ENCODE peak calls at places on chromosomes 12 and 14, in five cellular contexts. G, V, O, S and U are unnamed samples. For H3K4me1, the result is how much of the 10 kb centered on the place peaks cover.

GRCh38 chr12:101855364-101855884 is 22.0 kb upstream of the DRAM1 start:
- DNase-seq in V (no peak), O (no peak), G (peak), S (no peak), U (no peak)

GRCh38 chr14:78902010-78902623 is 731.9 kb downstream of the NRXN3 start:
- DNase-seq in S (no peak), V (no peak), G (peak), O (no peak), U (no peak)

GRCh38 chr12:65602579-65603295 is 221.5 kb upstream of the HMGA2 start:
- DNase-seq in O (peak), V (no peak), S (peak), G (peak), U (peak)

GRCh38 chr14:35331605-35332516 is 39.7 kb downstream of the PSMA6 start:
- DNase-seq in G (no peak), O (no peak), V (no peak), S (no peak), U (no peak)

GRCh38 chr14:22319526-22320352 is 269.3 kb downstream of the DAD1 start:
- DNase-seq in G (peak), V (no peak), S (no peak), O (no peak), U (peak)

GRCh38 chr12:87428701-87429277 is 600.4 kb downstream of the C12orf50 start:
- DNase-seq in O (no peak), S (no peak), G (peak), V (no peak), U (no peak)

GRCh38 chr12:67472551-67472950 is 176.0 kb upstream of the DYRK2 start:
- DNase-seq in O (no peak), G (no peak), V (no peak), S (no peak), U (no peak)

GRCh38 chr12:54020587-54020969 is 7.7 kb upstream of the HOXC6 start:
- DNase-seq in G (no peak), S (no peak), V (no peak), O (no peak), U (no peak)

GRCh38 chr12:45561488-45561887 is 168.0 kb upstream of the ARID2 start:
- DNase-seq in V (no peak), O (no peak), G (no peak), S (no peak), U (no peak)

GRCh38 chr14:62018606-62019005 is 256.4 kb downstream of the SNAPC1 start:
- DNase-seq in O (no peak), G (no peak), V (no peak), S (no peak), U (no peak)

GRCh38 chr12:968561-968960 is 19.1 kb upstream of the RAD52 start:
- DNase-seq in G (no peak), O (no peak), V (no peak), S (no peak), U (no peak)

GRCh38 chr12:76489737-76490136 is 69.8 kb downstream of the OSBPL8 start:
- DNase-seq in G (no peak), V (no peak), S (no peak), O (no peak), U (no peak)

GRCh38 chr14:35576260-35576659 is 42.3 kb downstream of the INSM2 start:
- DNase-seq in S (no peak), V (no peak), G (peak), O (no peak), U (no peak)

GRCh38 chr14:34721129-34721528 is 6.7 kb upstream of the CFL2 start:
- DNase-seq in V (no peak), G (no peak), S (no peak), O (no peak), U (no peak)

GRCh38 chr12:12731785-12732184 is 14.6 kb downstream of the CDKN1B start:
- DNase-seq in O (no peak), V (no peak), G (no peak), S (no peak), U (no peak)

GRCh38 chr12:26700430-26700829 is 132.6 kb downstream of the ITPR2 start:
- DNase-seq in G (no peak), V (no peak), S (no peak), O (no peak), U (no peak)

DNA sequence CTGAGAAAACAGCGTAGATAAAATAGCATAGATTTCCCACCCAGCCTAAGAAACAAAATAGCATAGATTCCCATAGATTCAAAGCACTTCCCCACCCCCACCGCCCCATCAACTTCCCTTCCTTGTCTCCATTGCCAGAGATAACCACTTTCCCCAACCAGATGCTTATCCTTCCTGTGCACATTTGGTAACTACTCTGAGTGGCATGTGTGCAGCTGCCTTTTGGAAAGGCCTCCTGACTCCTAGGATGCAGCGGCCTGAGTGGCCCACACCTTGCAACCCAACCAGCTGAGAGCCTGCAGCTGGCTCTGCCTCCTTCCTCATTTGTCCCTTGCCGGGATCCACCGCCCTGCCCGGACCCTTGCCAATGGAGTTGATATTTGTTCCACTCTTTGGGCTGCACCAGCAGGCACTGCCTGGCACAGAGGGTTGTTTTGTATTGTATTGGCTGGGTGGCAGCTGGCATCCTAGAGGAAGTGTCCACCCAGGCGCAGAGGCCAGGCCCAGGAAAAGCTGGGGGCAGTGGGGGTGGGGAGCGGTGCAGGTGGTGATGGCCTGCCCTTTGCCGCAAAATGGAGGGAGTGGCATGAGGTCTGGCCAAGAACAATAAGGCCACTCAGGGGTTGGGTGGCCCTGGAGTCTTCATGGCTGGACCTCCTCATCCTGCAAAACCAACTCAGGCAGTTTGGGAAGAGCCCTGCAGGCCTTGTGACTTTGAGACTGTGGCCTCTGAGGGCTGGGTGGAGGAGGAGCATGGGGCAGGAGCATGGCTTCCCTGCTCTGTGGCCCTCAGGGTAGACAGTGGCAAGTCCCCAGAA is 4.9 kb downstream of the SLC48A1 start:
- DNase-seq in G (no peak), O (no peak), S (peak), V (no peak), U (no peak)
- H3K27ac ChIP-seq in G (no peak), O (no peak), S (no peak), V (no peak), U (no peak)

DNA sequence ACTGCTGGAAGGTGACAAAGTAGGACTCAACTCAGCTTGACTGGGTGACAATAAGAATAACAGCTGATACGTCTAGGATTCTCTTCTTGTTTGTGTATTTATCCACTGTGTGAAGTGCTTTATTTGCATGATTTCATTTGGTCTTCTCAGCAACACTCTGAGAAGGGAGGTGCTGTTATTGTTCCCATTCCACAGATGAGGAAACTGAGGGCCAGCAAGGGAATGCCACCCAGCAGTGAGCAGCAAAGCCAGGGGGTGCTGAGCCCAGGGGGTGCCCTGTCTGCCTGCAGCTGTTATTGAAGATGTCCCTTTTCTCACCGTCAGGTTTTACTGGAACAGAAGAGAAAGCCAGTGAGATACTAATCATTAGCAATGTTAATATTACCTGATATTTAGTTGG is 62.8 kb downstream of the RNFT2 start:
- DNase-seq in V (no peak), O (no peak), S (no peak), G (no peak), U (no peak)
- H3K4me1 ChIP-seq in V (under half), O (under half), S (under half), G (under half), U (under half)

GRCh38 chr12:113172185-113172584 is 13.1 kb downstream of the DDX54 start:
- DNase-seq in G (no peak), V (no peak), O (no peak), S (no peak), U (no peak)

GRCh38 chr12:113170926-113171325 is 14.4 kb downstream of the DDX54 start:
- DNase-seq in S (no peak), G (no peak), V (no peak), O (no peak), U (no peak)

GRCh38 chr12:113171543-113171942 is 13.7 kb downstream of the DDX54 start:
- DNase-seq in S (no peak), G (no peak), O (no peak), V (no peak), U (no peak)

GRCh38 chr12:113174461-113175384 is 10.6 kb downstream of the DDX54 start:
- DNase-seq in O (peak), S (peak), V (peak), G (peak), U (peak)

DNA sequence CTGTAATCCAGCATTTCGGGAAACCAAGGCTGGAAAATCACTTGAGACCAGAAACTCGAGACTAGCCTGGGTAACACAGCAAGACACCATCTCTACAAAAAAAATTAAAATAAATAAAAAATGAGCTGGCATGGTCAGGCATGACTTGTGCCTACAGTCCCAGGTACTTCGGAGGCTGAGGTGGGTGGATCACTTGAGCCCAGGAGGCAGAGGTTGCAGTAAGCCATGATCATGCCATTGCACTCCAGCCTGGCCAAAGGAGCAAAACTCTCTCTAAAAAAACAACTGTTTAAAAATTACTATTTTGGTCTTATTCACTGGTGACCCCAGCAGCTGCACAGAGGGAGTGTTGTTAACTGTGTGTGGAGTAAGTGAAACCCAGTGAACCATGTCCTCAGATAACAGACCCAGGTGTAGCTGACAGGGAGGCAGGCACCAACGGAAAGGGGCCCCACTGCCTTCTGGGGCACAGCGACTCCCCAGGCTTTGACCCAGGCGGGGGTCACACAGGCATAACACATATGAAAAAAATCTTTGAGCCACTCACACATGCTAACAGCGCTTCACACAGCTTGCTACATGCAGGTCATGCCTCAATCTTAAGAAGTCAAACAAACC is 12.1 kb downstream of the DDX54 start:
- DNase-seq in V (no peak), O (no peak), S (no peak), G (no peak), U (no peak)
- H3K4me3 ChIP-seq in V (no peak), O (no peak), S (no peak), G (no peak), U (no peak)

GRCh38 chr14:24851837-24852236 is 198.1 kb downstream of the STXBP6 start:
- DNase-seq in O (no peak), S (no peak), V (no peak), G (no peak), U (no peak)
- H3K27ac ChIP-seq in O (no peak), S (no peak), V (no peak), G (no peak), U (no peak)

GRCh38 chr12:124761056-124761455 is 102.6 kb downstream of the SCARB1 start:
- DNase-seq in V (no peak), S (no peak), G (no peak), O (no peak), U (no peak)
- H3K4me1 ChIP-seq in V (under half), S (under half), G (under half), O (under half), U (under half)

DNA sequence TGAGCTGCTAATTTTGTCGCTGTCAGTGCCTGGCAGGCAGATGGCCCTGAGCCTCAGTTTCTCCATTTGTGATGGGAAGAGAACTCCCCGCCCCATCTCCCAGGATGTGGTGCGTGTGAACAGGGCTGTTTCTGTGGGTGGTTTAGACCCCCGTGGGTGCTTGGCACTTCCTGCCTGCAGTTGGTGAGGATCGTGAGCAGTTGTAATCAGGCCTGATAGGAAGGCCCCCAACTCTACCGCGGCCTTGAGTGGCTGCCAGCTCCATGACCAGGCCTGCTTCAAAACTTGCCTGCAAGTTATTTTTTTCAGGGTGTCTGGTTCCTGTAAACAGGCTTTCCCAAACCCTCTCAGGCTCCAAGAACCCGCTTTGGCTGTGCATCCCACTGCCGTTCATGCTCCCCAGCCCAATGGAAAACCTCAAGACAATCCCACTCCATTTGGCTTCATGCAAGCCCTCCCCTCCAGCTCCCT is 138.4 kb downstream of the ZFP36L1 start:
- DNase-seq in V (no peak), O (no peak), S (peak), G (no peak), U (no peak)
- H3K4me3 ChIP-seq in V (no peak), O (no peak), S (no peak), G (no peak), U (no peak)

DNA sequence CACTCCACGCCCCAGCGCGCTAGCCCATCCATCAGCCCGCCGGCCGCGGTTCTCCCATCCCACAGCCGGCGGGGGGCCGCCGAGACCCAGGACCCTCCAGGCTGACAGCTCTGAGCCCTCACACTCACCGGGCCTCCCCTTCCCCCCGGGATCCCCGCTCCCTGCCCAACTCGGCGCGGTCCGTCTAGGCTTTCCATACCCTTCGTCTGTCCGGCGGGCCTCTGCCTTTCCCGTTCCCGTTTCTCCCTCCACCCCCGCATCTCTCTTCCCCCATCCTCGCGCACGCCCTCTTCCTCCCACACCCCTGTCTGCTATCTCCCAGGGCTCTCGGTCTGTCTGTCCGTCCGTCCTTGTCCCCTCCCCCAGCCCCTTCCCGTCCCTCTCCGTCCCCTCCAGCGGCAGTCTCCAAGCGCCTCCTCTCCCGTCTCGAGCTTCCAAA is 719 bp downstream of the ZFHX2 start:
- DNase-seq in V (no peak), S (no peak), O (peak), G (no peak), U (no peak)
- H3K27ac ChIP-seq in V (no peak), S (no peak), O (no peak), G (no peak), U (no peak)